ENCODE peak calls at places on chromosomes 11 and 22, in nine cellular contexts. W is pancreas, C is K562, H is mesothelial cell of epicardium, R is RWPE1, B is adrenal gland, A is heart left ventricle, E is coronary artery, Y is fibroblast of the aortic adventitia. U is an unnamed sample.

GRCh38 chr11:21144556-21144955 is 475.2 kb downstream of the NELL1 start:
- DNase-seq in B (no peak), A (no peak), H (no peak), W (no peak), R (no peak), C (no peak), E (no peak), Y (no peak), U (no peak)

GRCh38 chr22:20087319-20088262 is 7.5 kb downstream of the DGCR8 start:
- DNase-seq in B (no peak), C (no peak), H (no peak), R (no peak), A (peak), Y (no peak), E (no peak), W (no peak), U (no peak)

GRCh38 chr22:26527574-26528465 is 15.5 kb upstream of the TFIP11 start:
- DNase-seq in B (no peak), R (no peak), W (no peak), E (no peak), H (no peak), Y (no peak), A (peak), C (no peak), U (no peak)

GRCh38 chr11:12723410-12724297 is 49.4 kb downstream of the TEAD1 start:
- DNase-seq in A (no peak), H (no peak), E (no peak), R (peak), W (no peak), B (no peak), C (no peak), Y (peak), U (peak)

GRCh38 chr11:15801126-15801525 is 555.2 kb downstream of the SOX6 start:
- DNase-seq in A (no peak), W (no peak), H (no peak), B (no peak), C (no peak), E (no peak), R (no peak), Y (no peak), U (no peak)

GRCh38 chr11:113365895-113366294 is 21.7 kb upstream of the ANKK1 start:
- DNase-seq in C (no peak), A (no peak), B (no peak), R (no peak), W (no peak), Y (no peak), E (no peak), H (no peak), U (no peak)

GRCh38 chr22:47171441-47172221 is 409.2 kb downstream of the TBC1D22A start:
- DNase-seq in Y (no peak), A (peak), C (no peak), H (peak), E (peak), R (no peak), W (peak), B (no peak), U (no peak)

GRCh38 chr11:37788141-37788877 is 1190.3 kb upstream of the RAG2 start:
- DNase-seq in Y (peak), E (no peak), R (peak), B (no peak), H (no peak), W (no peak), A (no peak), C (no peak), U (peak)

GRCh38 chr11:30203850-30204249 is 27.0 kb upstream of the FSHB start:
- DNase-seq in C (no peak), H (no peak), Y (no peak), B (no peak), R (no peak), E (no peak), W (no peak), A (no peak), U (no peak)

GRCh38 chr22:48424201-48424627 is 1403.5 kb downstream of the BRD1 start:
- DNase-seq in C (no peak), B (no peak), W (peak), H (no peak), E (peak), R (no peak), A (no peak), Y (no peak), U (no peak)

GRCh38 chr11:13970986-13971385 is 8.5 kb downstream of the SPON1 start:
- DNase-seq in W (no peak), E (no peak), H (no peak), R (peak), B (no peak), A (peak), Y (peak), C (no peak), U (peak)

GRCh38 chr11:121696947-121697346 is 244.2 kb upstream of the SORL1-AS1 start:
- DNase-seq in C (no peak), A (no peak), Y (no peak), W (no peak), H (no peak), B (no peak), R (no peak), E (no peak), U (no peak)

GRCh38 chr22:40491990-40492631 is 121.7 kb downstream of the SGSM3 start:
- DNase-seq in E (no peak), R (no peak), B (no peak), H (no peak), C (no peak), W (no peak), A (no peak), Y (peak), U (no peak)

GRCh38 chr11:11265994-11266606 is 87.0 kb downstream of the CSNK2A3 start:
- DNase-seq in B (peak), C (peak), E (no peak), Y (peak), H (no peak), A (no peak), W (peak), R (peak), U (peak)

GRCh38 chr22:20787223-20787622 is 13.3 kb downstream of the SERPIND1 start:
- DNase-seq in Y (no peak), C (no peak), W (no peak), A (no peak), E (no peak), B (no peak), H (no peak), R (no peak), U (no peak)

GRCh38 chr11:31887180-31887579 is 76.1 kb upstream of the PAX6 start:
- DNase-seq in R (no peak), B (no peak), H (no peak), Y (no peak), W (no peak), E (no peak), A (no peak), C (peak), U (peak)

GRCh38 chr11:12206529-12206928 is 96.1 kb downstream of the MICAL2 start:
- DNase-seq in A (no peak), B (no peak), R (no peak), H (no peak), E (no peak), C (no peak), W (no peak), Y (no peak), U (no peak)

GRCh38 chr11:134052988-134053945 is 15.6 kb upstream of the JAM3 start:
- DNase-seq in R (no peak), H (no peak), B (no peak), A (no peak), E (peak), C (no peak), Y (no peak), W (peak), U (no peak)

GRCh38 chr11:59281177-59281576 is 68.5 kb upstream of the MPEG1 start:
- DNase-seq in A (no peak), Y (no peak), C (no peak), R (no peak), W (no peak), B (no peak), E (no peak), H (no peak), U (no peak)

GRCh38 chr22:37240941-37241320 is 3.1 kb downstream of the RAC2 start:
- DNase-seq in H (no peak), R (no peak), Y (no peak), C (no peak), A (no peak), W (no peak), E (no peak), B (no peak), U (no peak)

GRCh38 chr22:17897411-17897810 is 123.1 kb upstream of the BID start:
- DNase-seq in B (no peak), R (no peak), E (no peak), Y (no peak), A (no peak), W (no peak), C (no peak), H (no peak), U (no peak)

DNA sequence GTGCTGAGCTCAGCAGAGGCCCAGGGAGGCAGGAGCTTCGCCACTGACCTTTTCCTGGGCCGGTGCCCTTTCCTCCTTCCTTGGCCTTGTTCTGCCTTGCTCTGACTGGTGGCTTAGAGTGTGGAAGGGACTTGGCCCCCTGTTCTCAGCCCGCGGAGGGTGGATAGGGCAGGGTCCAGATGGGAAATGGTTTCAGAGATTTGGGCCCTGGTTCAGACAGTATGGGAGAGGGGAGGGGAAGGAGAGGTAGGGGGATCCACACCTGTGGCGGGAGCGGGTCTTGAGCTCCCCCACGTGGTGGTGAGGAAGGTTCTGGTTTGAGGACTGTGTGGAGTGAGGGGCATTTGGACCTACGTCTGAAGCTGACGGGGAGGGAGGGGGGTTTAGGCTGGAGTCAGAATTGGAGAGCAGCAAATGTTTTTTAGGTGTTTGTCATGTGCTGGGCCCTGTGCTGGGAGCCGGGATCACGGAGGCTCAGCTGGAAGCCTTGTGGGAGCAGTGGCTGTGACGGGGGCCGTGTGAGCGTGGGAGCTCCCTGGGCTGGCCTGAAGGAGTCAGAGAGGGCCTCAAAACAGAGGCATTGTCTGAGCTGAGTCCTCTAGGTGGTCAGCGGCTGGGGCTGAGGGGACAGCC is 27.2 kb downstream of the SHANK3 start:
- DNase-seq in A (peak), E (no peak), B (no peak), C (peak), H (peak), R (no peak), W (peak), Y (no peak), U (no peak)
- TF ChIP-seq CTCF in A (no peak), E (no peak), B (no peak), C (peak), H (no peak), R (no peak), W (no peak), Y (no peak), U (no peak)

GRCh38 chr11:326592-326841 is 5.9 kb upstream of the IFITM3 start:
- DNase-seq in E (peak), R (no peak), C (no peak), B (no peak), H (no peak), Y (no peak), A (no peak), W (no peak), U (no peak)

GRCh38 chr11:325796-326591 is 5.3 kb upstream of the IFITM3 start:
- DNase-seq in B (no peak), C (peak), W (no peak), R (no peak), Y (no peak), E (peak), H (no peak), A (no peak), U (no peak)

GRCh38 chr11:328012-328411 is 7.4 kb upstream of the IFITM3 start:
- DNase-seq in A (no peak), C (no peak), R (no peak), W (no peak), B (no peak), E (peak), H (no peak), Y (no peak), U (no peak)

GRCh38 chr11:327581-327923 is 6.9 kb upstream of the IFITM3 start:
- DNase-seq in E (no peak), B (no peak), H (no peak), R (no peak), W (no peak), A (no peak), C (no peak), Y (peak), U (no peak)

DNA sequence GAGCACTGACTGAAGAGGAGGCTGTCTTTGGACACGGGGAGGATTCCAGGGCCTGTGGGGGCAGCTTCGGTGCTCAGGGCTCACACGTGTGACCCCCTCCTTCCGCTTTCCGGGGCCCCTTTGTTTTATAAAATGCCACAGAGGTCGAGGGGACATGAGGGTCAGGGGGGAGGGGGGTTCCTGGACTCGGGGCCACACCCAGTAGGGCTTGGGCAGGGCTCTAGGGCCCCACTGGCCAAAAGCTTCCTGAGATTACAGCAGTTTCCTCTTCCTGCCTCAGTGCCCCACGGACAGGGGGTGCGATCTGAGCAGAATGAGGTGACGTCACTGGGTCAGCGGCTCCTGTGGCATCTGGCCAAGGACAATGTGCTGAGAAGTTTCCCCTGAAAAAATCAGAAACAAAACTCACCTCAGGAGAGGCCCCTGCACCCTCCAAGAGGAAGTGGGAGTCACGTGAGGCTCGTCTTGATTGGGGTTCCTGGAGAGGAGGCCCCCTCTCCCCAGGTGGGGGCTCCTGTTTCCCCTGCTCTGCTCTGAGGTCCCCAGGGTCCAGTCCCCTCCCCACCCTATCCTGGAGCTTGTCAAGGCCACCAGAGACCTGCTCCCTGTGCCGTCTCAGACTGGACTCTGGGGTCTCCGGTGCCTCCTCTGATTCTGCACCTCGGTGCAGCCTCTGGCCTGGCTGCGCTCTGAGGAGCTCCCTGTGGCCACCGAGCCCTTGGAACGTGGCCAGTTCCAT is 6.4 kb upstream of the IFITM3 start:
- DNase-seq in C (peak), A (peak), Y (peak), W (no peak), E (peak), R (no peak), B (peak), H (no peak), U (peak)
- TF ChIP-seq CTCF in C (no peak), A (no peak), Y (no peak), W (no peak), E (no peak), R (no peak), B (no peak), H (no peak), U (no peak)

GRCh38 chr11:7971846-7972245 is 6.6 kb upstream of the NLRP10 start:
- DNase-seq in B (no peak), E (no peak), R (no peak), A (no peak), W (no peak), H (no peak), Y (peak), C (no peak), U (no peak)
- TF ChIP-seq CTCF in B (no peak), E (no peak), R (no peak), A (no peak), W (no peak), H (no peak), Y (no peak), C (no peak), U (no peak)

DNA sequence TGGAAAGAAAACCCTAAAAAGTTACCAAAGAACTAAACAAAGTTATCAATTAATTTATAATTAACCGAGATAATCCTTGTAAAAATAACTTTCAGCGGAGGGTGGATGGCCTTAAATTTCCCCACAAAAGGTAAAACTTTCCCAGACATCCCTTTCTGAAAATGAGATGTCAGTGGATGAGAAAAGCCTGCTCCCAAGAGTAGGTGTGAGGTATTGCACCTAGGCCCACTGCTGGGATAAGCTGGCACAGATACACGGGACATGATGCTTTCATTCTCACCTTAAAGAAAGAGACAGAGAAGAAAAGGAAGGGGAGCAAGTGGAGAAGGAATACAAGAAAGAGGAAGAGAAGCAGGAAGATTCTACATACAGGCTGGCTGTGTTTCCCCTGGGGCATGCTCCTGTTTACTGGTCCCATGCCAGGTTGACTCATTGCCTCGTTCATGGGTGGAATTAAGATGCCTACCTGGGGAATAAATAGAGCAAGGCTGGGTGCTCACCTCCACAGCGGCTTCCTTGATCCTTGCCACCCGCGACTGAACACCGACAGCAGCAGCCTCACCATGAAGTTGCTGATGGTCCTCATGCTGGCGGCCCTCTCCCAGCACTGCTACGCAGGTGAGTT is at the start of gene SCGB2A2:
- DNase-seq in E (no peak), H (no peak), A (no peak), Y (no peak), R (peak), B (no peak), C (peak), W (no peak), U (peak)
- TF ChIP-seq CTCF in E (no peak), H (no peak), A (no peak), Y (peak), R (no peak), B (no peak), C (peak), W (no peak), U (peak)

U was measured in MCF 10A.